ENCODE peak calls at places on chromosomes 3 and 15, in ten cellular contexts. K is central memory CD4-positive, alpha-beta T cell; V is T-helper 2 cell treated with Interferon-gamma antibody and Interleukin-4, amounts not matched to agents 5 μg/mL and 100 μg/mL, for 36 hours; P is activated effector memory CD4-positive, alpha-beta T cell treated with Interleukin-2 at 50 U/mL for 16 hours; Q is A549; T is adrenal gland; N is activated CD4-positive, alpha-beta T cell treated with anti-CD3 and anti-CD28 coated beads, Interleukin-2, amount 50 U/mL, for 1 hour; E is glutamatergic neuron; O is A673; C is NCI-H524 treated with DMSO at 0.1 percent for 48 hours. W is an unnamed sample.
A peak's percentile ranks its signal among the peaks of the same experiment; 100 is the strongest.

GRCh38 chr3:170421147-170421641 is 2.5 kb downstream of the CLDN11 start:
- DNase-seq in K (no peak), V (no peak), P (no peak), Q (no peak), T (no peak), N (no peak), E (no peak), O (no peak), C (no peak), W (no peak)

GRCh38 chr3:21330293-21330692 is 420.7 kb downstream of the ZNF385D start:
- DNase-seq in K (no peak), V (no peak), P (no peak), Q (no peak), T (no peak), N (no peak), E (no peak), O (no peak), C (no peak), W (no peak)

GRCh38 chr15:61155741-61156700 is 73.1 kb downstream of the RORA start:
- DNase-seq in K (no peak), V (no peak), P (no peak), Q (no peak), T (no peak), N (no peak), E (no peak), O (peak; percentile 92), C (no peak), W (no peak)

GRCh38 chr3:133437391-133438093 is 37.7 kb downstream of the BFSP2 start:
- DNase-seq in K (no peak), V (no peak), P (no peak), Q (peak; percentile 35), T (no peak), N (no peak), E (no peak), O (peak; percentile 56), C (no peak), W (no peak)

GRCh38 chr3:194395767-194396527 is 3.1 kb downstream of the GP5 start:
- DNase-seq in K (peak; percentile 45), V (peak; percentile 57), P (peak; percentile 43), Q (no peak), T (no peak), N (peak; percentile 60), E (no peak), O (no peak), C (no peak), W (no peak)

GRCh38 chr3:86774082-86774691 is 216.8 kb downstream of the VGLL3 start:
- DNase-seq in K (no peak), V (no peak), P (no peak), Q (peak; percentile 3), T (no peak), N (no peak), E (no peak), O (peak; percentile 63), C (no peak), W (no peak)

GRCh38 chr3:150515210-150515609 is 31.1 kb downstream of the SERP1 start:
- DNase-seq in K (no peak), V (no peak), P (no peak), Q (no peak), T (no peak), N (no peak), E (no peak), O (no peak), C (no peak), W (no peak)

GRCh38 chr3:168858327-168858726 is 762.6 kb upstream of the GOLIM4 start:
- DNase-seq in K (no peak), V (no peak), P (no peak), Q (no peak), T (no peak), N (no peak), E (no peak), O (no peak), C (no peak), W (no peak)

GRCh38 chr15:70701891-70702568 is 61.3 kb downstream of the UACA start:
- DNase-seq in K (no peak), V (no peak), P (no peak), Q (peak; percentile 37), T (no peak), N (no peak), E (no peak), O (peak; percentile 86), C (no peak), W (peak; percentile 17)

GRCh38 chr3:59879033-59879655 is 829.3 kb upstream of the CFAP20DC start:
- DNase-seq in K (no peak), V (no peak), P (no peak), Q (no peak), T (no peak), N (no peak), E (no peak), O (no peak), C (no peak), W (no peak)

GRCh38 chr3:12905316-12906071 is 64.1 kb upstream of the RPL32 start:
- DNase-seq in K (no peak), V (no peak), P (no peak), Q (no peak), T (no peak), N (no peak), E (no peak), O (no peak), C (no peak), W (no peak)

GRCh38 chr3:1929788-1930414 is 168.8 kb upstream of the CNTN4 start:
- DNase-seq in K (no peak), V (no peak), P (no peak), Q (no peak), T (no peak), N (no peak), E (no peak), O (no peak), C (no peak), W (no peak)

GRCh38 chr3:4416961-4417360 is 50.1 kb downstream of the SUMF1 start:
- DNase-seq in K (no peak), V (no peak), P (no peak), Q (peak; percentile 49), T (no peak), N (no peak), E (peak; percentile 20), O (peak; percentile 85), C (no peak), W (peak; percentile 92)

GRCh38 chr3:185630182-185630622 is 44.1 kb downstream of the SENP2 start:
- DNase-seq in K (no peak), V (no peak), P (no peak), Q (no peak), T (no peak), N (no peak), E (no peak), O (peak; percentile 40), C (no peak), W (peak; percentile 14)

GRCh38 chr15:61025283-61025682 is 203.8 kb downstream of the RORA start:
- DNase-seq in K (no peak), V (no peak), P (no peak), Q (no peak), T (no peak), N (no peak), E (no peak), O (no peak), C (no peak), W (no peak)

GRCh38 chr15:67839358-67839928 is 402 bp downstream of the RNU6-1 start:
- DNase-seq in K (no peak), V (no peak), P (no peak), Q (peak; percentile 94), T (no peak), N (no peak), E (no peak), O (peak; percentile 73), C (peak; percentile 71), W (peak; percentile 24)

GRCh38 chr3:124119056-124119721 is 127.3 kb upstream of the ROPN1 start:
- DNase-seq in K (no peak), V (no peak), P (no peak), Q (no peak), T (peak; percentile 32), N (no peak), E (peak; percentile 58), O (no peak), C (peak; percentile 19), W (peak; percentile 19)

GRCh38 chr3:50655009-50655830 is 19.5 kb upstream of the DOCK3 start:
- DNase-seq in K (no peak), V (peak; percentile 35), P (no peak), Q (no peak), T (no peak), N (no peak), E (no peak), O (no peak), C (peak; percentile 19), W (no peak)

GRCh38 chr3:154904328-154904727 is 175.8 kb upstream of the MME start:
- DNase-seq in K (no peak), V (no peak), P (no peak), Q (no peak), T (no peak), N (no peak), E (no peak), O (peak; percentile 35), C (no peak), W (no peak)

GRCh38 chr3:119809249-119810017 is 27.5 kb downstream of the NR1I2 start:
- DNase-seq in K (no peak), V (no peak), P (no peak), Q (no peak), T (no peak), N (no peak), E (no peak), O (no peak), C (no peak), W (no peak)

GRCh38 chr3:40852712-40853111 is 328.0 kb downstream of the ZNF621 start:
- DNase-seq in K (no peak), V (no peak), P (no peak), Q (no peak), T (no peak), N (no peak), E (no peak), O (no peak), C (no peak), W (no peak)

GRCh38 chr3:33884204-33884561 is 85.8 kb downstream of the PDCD6IP start:
- DNase-seq in K (no peak), V (no peak), P (no peak), Q (peak; percentile 37), T (no peak), N (no peak), E (no peak), O (peak; percentile 52), C (no peak), W (no peak)

GRCh38 chr3:45131201-45131600 is 15.0 kb downstream of the CDCP1 start:
- DNase-seq in K (no peak), V (no peak), P (no peak), Q (no peak), T (no peak), N (no peak), E (no peak), O (no peak), C (no peak), W (no peak)

GRCh38 chr3:78970656-78971055 is 797.1 kb downstream of the ROBO1 start:
- DNase-seq in K (no peak), V (no peak), P (no peak), Q (no peak), T (no peak), N (no peak), E (no peak), O (no peak), C (no peak), W (no peak)

GRCh38 chr15:77621847-77622211 is 10.9 kb downstream of the LINGO1 start:
- DNase-seq in K (no peak), V (no peak), P (no peak), Q (no peak), T (no peak), N (no peak), E (no peak), O (no peak), C (no peak), W (no peak)

GRCh38 chr15:79329186-79329611 is 18.3 kb downstream of the TMED3 start:
- DNase-seq in K (no peak), V (no peak), P (no peak), Q (no peak), T (peak; percentile 21), N (no peak), E (no peak), O (peak; percentile 18), C (no peak), W (peak; percentile 17)

GRCh38 chr15:31489801-31490646 is 163.4 kb downstream of the KLF13 start:
- DNase-seq in K (peak; percentile 49), V (no peak), P (peak; percentile 18), Q (peak; percentile 87), T (peak; percentile 33), N (peak; percentile 28), E (no peak), O (peak; percentile 64), C (no peak), W (no peak)

GRCh38 chr3:133113526-133113925 is 75.3 kb downstream of the TMEM108 start:
- DNase-seq in K (no peak), V (no peak), P (no peak), Q (no peak), T (peak; percentile 58), N (no peak), E (no peak), O (no peak), C (no peak), W (no peak)

W was measured in T1000.